ENCODE peak calls at places on chromosomes 4 and X, in ten cellular contexts. U is H9, C is Ammon's horn, T is Right ventricle myocardium superior, V is lower leg skin, W is AG04449, S is RWPE1, N is GM19239, Q is skeletal muscle cell, X is NCI-H2227 treated with DMSO at 0.1 percent for 48 hours. K is an unnamed sample.

GRCh38 chr4:120446051-120446567 is 379.5 kb upstream of the MAD2L1 start:
- DNase-seq in U (no peak), C (no peak), T (no peak), V (no peak), W (no peak), S (no peak), N (no peak), Q (no peak), X (no peak), K (no peak)

GRCh38 chr4:119025916-119026661 is 109.5 kb upstream of the MYOZ2 start:
- DNase-seq in U (no peak), C (no peak), T (no peak), V (no peak), W (peak; percentile 88), S (peak; percentile 72), N (no peak), Q (peak; percentile 85), X (no peak), K (peak; percentile 74)

GRCh38 chr4:13903851-13904340 is 276.4 kb upstream of the BOD1L1 start:
- DNase-seq in U (no peak), C (no peak), T (no peak), V (no peak), W (no peak), S (no peak), N (no peak), Q (no peak), X (no peak), K (no peak)

GRCh38 chr4:73434311-73434710 is 1.7 kb upstream of the AFP start:
- DNase-seq in U (no peak), C (no peak), T (no peak), V (no peak), W (no peak), S (peak; percentile 20), N (peak; percentile 2), Q (no peak), X (no peak), K (no peak)

GRCh38 chr4:1047976-1048780 is 36.8 kb downstream of the FGFRL1 start:
- DNase-seq in U (peak; percentile 29), C (no peak), T (peak; percentile 35), V (no peak), W (no peak), S (no peak), N (no peak), Q (no peak), X (no peak), K (no peak)

GRCh38 chr4:109559625-109559982 is 442 bp upstream of the MCUB start:
- DNase-seq in U (peak; percentile 60), C (no peak), T (peak; percentile 53), V (peak; percentile 88), W (no peak), S (peak; percentile 38), N (peak; percentile 25), Q (no peak), X (no peak), K (no peak)

GRCh38 chr4:6095023-6095817 is 77.0 kb upstream of the C4orf50 start:
- DNase-seq in U (no peak), C (peak; percentile 32), T (no peak), V (peak; percentile 46), W (no peak), S (no peak), N (no peak), Q (no peak), X (no peak), K (no peak)

GRCh38 chrX:10163031-10163430 is 6.3 kb downstream of the CLCN4 start:
- DNase-seq in U (no peak), C (no peak), T (no peak), V (no peak), W (no peak), S (no peak), N (no peak), Q (no peak), X (no peak), K (no peak)

GRCh38 chrX:146477341-146477740 is 332.2 kb upstream of the CXorf51B start:
- DNase-seq in U (no peak), C (no peak), T (no peak), V (no peak), W (no peak), S (no peak), N (no peak), Q (no peak), X (no peak), K (no peak)

GRCh38 chrX:97672138-97672537 is 788.4 kb downstream of the RPA4 start:
- DNase-seq in U (no peak), C (no peak), T (no peak), V (no peak), W (no peak), S (no peak), N (no peak), Q (no peak), X (no peak), K (no peak)

GRCh38 chr4:38334791-38335190 is 329.2 kb upstream of the KLF3 start:
- DNase-seq in U (no peak), C (no peak), T (no peak), V (no peak), W (no peak), S (peak; percentile 55), N (no peak), Q (no peak), X (no peak), K (no peak)